ENCODE peak calls at places on chromosomes 7 and 10, in eight cellular contexts. R is neuronal stem cell; Y is psoas muscle; V is heart right ventricle; B is A549; G is kidney; D is lower lobe of right lung; O is CD8-positive, alpha-beta memory T cell. K is an unnamed sample. For H3K4me1 and H3K9me3, the result is how much of the 10 kb centered on the place peaks cover.

GRCh38 chr7:157660971-157661610 is 324.3 kb downstream of the DNAJB6 start:
- DNase-seq in R (no peak), Y (no peak), V (no peak), B (no peak), G (peak), D (no peak), O (peak), K (no peak)

GRCh38 chr7:73741600-73741999 is 3.0 kb upstream of the ABHD11 start:
- DNase-seq in R (no peak), Y (no peak), V (no peak), B (no peak), G (no peak), D (no peak), O (no peak), K (no peak)

GRCh38 chr10:86868353-86868752 is 89.1 kb downstream of the MMRN2 start:
- DNase-seq in R (peak), Y (no peak), V (no peak), B (no peak), G (peak), D (no peak), O (no peak), K (no peak)

GRCh38 chr10:102072867-102073527 is 7.8 kb downstream of the HPS6 start:
- DNase-seq in R (peak), Y (peak), V (peak), B (peak), G (peak), D (peak), O (peak), K (peak)

GRCh38 chr7:66626236-66626957 is 2.3 kb upstream of the KCTD7 start:
- DNase-seq in R (no peak), Y (no peak), V (no peak), B (no peak), G (no peak), D (no peak), O (no peak), K (no peak)

GRCh38 chr7:104922187-104923009 is 91.6 kb upstream of the KMT2E start:
- DNase-seq in R (no peak), Y (no peak), V (no peak), B (no peak), G (no peak), D (no peak), O (no peak), K (no peak)

GRCh38 chr7:47941136-47941844 is 7.0 kb downstream of the PKD1L1 start:
- DNase-seq in R (no peak), Y (peak), V (no peak), B (no peak), G (peak), D (no peak), O (no peak), K (no peak)

GRCh38 chr10:97991875-97992274 is 38.5 kb downstream of the CRTAC1 start:
- DNase-seq in R (peak), Y (no peak), V (no peak), B (peak), G (no peak), D (no peak), O (no peak), K (no peak)

GRCh38 chr10:1241973-1242935 is 186.1 kb downstream of the WDR37 start:
- DNase-seq in R (no peak), Y (no peak), V (no peak), B (no peak), G (no peak), D (no peak), O (no peak), K (no peak)

GRCh38 chr7:156764016-156764669 is 123.6 kb downstream of the RNF32 start:
- DNase-seq in R (no peak), Y (peak), V (peak), B (peak), G (peak), D (peak), O (no peak), K (no peak)

GRCh38 chr10:33335550-33335799 is 1.0 kb upstream of the NRP1 start:
- DNase-seq in R (no peak), Y (no peak), V (no peak), B (peak), G (no peak), D (peak), O (no peak), K (no peak)
- H3K4me1 ChIP-seq in R (under half), Y (under half), V (under half), B (under half), G (under half), D (under half), O (under half), K (under half)

GRCh38 chr7:64431838-64432237 is 118.1 kb downstream of the ZNF736 start:
- DNase-seq in R (no peak), Y (no peak), V (no peak), B (no peak), G (no peak), D (no peak), O (no peak), K (no peak)

GRCh38 chr7:64433590-64433989 is 119.8 kb downstream of the ZNF736 start:
- DNase-seq in R (no peak), Y (no peak), V (no peak), B (no peak), G (no peak), D (no peak), O (no peak), K (no peak)

GRCh38 chr7:64429232-64429631 is 115.5 kb downstream of the ZNF736 start:
- DNase-seq in R (no peak), Y (no peak), V (no peak), B (no peak), G (no peak), D (no peak), O (no peak), K (no peak)
- H3K9me3 ChIP-seq in R (under half), Y (under half), V (under half), B (under half), G (under half), D (under half), O (under half), K (under half)

GRCh38 chr7:138608292-138608691 is 92.9 kb downstream of the SVOPL start:
- DNase-seq in R (no peak), Y (no peak), V (no peak), B (no peak), G (no peak), D (no peak), O (no peak), K (no peak)

GRCh38 chr7:138607216-138608126 is 93.7 kb downstream of the SVOPL start:
- DNase-seq in R (no peak), Y (no peak), V (no peak), B (no peak), G (no peak), D (no peak), O (no peak), K (no peak)

GRCh38 chr7:138602456-138602855 is 98.7 kb downstream of the SVOPL start:
- DNase-seq in R (no peak), Y (no peak), V (no peak), B (no peak), G (no peak), D (no peak), O (no peak), K (no peak)

GRCh38 chr7:138603549-138604324 is 97.4 kb downstream of the SVOPL start:
- DNase-seq in R (no peak), Y (no peak), V (no peak), B (no peak), G (no peak), D (no peak), O (no peak), K (no peak)

DNA sequence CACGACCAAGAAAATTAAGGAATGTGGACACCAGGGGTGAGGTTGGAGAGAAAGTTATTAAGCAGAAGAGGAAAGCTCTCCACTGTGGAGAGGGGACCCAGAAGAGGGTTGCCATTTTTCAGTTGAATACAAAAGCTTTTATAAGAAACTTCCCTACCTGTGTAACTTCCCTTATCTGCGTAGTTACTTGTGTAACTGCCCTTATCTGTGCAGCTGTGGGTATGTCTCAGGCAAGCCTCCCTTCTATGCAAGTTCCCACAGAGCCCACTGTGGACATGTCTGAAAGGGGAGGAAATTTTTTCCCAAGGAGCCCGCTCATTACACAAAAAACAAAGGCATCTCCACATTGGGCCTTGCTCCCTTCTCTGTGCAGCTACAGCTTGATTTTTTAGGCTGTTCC is 94.9 kb downstream of the SVOPL start:
- DNase-seq in R (no peak), Y (no peak), V (no peak), B (no peak), G (no peak), D (no peak), O (no peak), K (no peak)
- H3K27ac ChIP-seq in R (no peak), Y (no peak), V (no peak), B (no peak), G (no peak), D (no peak), O (no peak), K (no peak)

GRCh38 chr10:95472304-95473088 is 88.7 kb downstream of the SORBS1 start:
- DNase-seq in R (no peak), Y (no peak), V (no peak), B (no peak), G (no peak), D (no peak), O (no peak), K (no peak)
- H3K4me1 ChIP-seq in R (under half), Y (half or more), V (half or more), B (under half), G (under half), D (half or more), O (under half), K (under half)

GRCh38 chr10:82477776-82478175 is 602.8 kb downstream of the NRG3 start:
- DNase-seq in R (no peak), Y (no peak), V (no peak), B (no peak), G (no peak), D (no peak), O (no peak), K (no peak)
- H3K9me3 ChIP-seq in R (under half), Y (under half), V (under half), B (under half), G (under half), D (under half), O (under half), K (under half)

DNA sequence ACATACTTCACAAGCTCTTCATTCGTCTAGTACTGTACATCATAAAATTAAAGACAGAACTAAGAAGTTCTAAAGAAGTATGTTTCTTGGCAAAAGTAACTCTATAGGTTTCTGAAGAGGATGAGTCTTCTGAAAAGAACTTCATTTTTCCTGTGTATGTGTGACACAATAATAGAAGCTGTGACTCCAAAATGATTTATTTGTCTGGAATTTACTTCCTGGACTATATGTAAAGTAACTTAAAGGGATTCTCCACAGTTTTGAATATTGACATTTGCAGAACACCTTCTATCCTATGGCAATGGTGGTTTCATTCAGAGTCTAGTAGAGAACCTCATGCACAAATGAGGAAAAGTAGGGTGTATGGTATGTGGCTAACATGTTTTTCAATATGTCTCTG is 19.8 kb upstream of the CLDN12 start:
- DNase-seq in R (no peak), Y (no peak), V (no peak), B (no peak), G (no peak), D (no peak), O (no peak), K (no peak)
- H3K27ac ChIP-seq in R (no peak), Y (no peak), V (no peak), B (no peak), G (no peak), D (no peak), O (no peak), K (peak)

DNA sequence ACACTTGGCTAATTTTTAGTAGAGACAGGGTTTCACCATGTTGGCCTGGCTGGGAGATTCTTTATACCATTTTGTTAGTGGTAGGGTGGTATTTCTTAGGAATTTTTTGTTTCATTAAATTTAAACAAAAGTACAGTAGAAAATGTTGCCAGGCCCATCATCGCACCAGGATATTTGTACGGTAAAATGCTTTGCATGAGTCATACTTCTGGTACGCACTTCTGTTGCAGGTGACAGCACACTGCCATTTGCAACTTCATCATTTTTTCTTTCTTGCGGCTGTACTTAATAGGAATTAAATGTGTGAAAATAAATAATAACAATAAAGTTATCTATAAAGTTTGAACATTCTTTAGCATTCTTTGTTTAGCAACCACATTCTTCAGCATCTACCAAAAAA is 195.6 kb downstream of the SKAP2 start:
- DNase-seq in R (no peak), Y (no peak), V (no peak), B (no peak), G (no peak), D (no peak), O (no peak), K (no peak)
- H3K4me1 ChIP-seq in R (under half), Y (under half), V (under half), B (under half), G (under half), D (under half), O (under half), K (under half)

DNA sequence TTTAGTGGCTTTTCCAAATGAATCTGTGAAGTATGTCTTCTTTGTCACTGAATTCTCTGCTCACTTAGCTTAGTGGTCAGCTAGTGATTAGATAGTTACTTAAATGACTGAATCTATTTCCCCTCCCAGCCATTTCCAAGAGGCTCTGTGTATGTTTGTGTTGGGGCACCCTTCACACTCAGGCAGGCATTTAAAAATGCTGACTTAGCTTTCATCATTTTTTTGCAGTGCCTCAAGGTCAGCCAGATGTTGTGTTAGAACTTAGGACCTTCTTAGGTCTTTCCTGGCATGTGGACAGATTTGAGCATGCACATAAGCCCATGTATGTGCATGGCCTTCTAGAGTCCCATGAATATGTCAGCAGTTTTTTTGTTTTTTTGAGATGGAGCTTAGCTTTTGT is 25.4 kb upstream of the HHEX start:
- DNase-seq in R (no peak), Y (no peak), V (no peak), B (no peak), G (no peak), D (no peak), O (no peak), K (no peak)
- H3K9me3 ChIP-seq in R (under half), Y (under half), V (under half), B (under half), G (under half), D (under half), O (under half), K (under half)

K was measured in RWPE2.